ENCODE peak calls at places on chromosomes 1 and 21, in nine cellular contexts. C, E, P, B, F, X, D, O and K are unnamed samples.

GRCh38 chr1:56803561-56804156 is 15.5 kb downstream of the FYB2 start:
- DNase-seq in C (no peak), E (no peak), P (peak), B (no peak), F (no peak), X (no peak), D (peak), O (peak), K (peak)

GRCh38 chr1:211910917-211911485 is 80.4 kb upstream of the LPGAT1 start:
- DNase-seq in C (no peak), E (no peak), P (no peak), B (no peak), F (no peak), X (no peak), D (no peak), O (no peak), K (no peak)

GRCh38 chr1:96370752-96371151 is 350.8 kb upstream of the PTBP2 start:
- DNase-seq in C (no peak), E (no peak), P (peak), B (no peak), F (no peak), X (no peak), D (no peak), O (peak), K (peak)

GRCh38 chr1:18293291-18293690 is 185.7 kb downstream of the IGSF21 start:
- DNase-seq in C (no peak), E (no peak), P (no peak), B (no peak), F (no peak), X (no peak), D (no peak), O (no peak), K (no peak)

GRCh38 chr1:209755926-209756607 is at the start of gene TRAF3IP3:
- DNase-seq in C (peak), E (peak), P (no peak), B (peak), F (no peak), X (no peak), D (no peak), O (no peak), K (no peak)

GRCh38 chr1:91278754-91279153 is 125.9 kb downstream of the HFM1 start:
- DNase-seq in C (no peak), E (peak), P (peak), B (no peak), F (no peak), X (no peak), D (no peak), O (peak), K (peak)

GRCh38 chr1:246506785-246507639 is at the start of gene SMYD3:
- DNase-seq in C (peak), E (peak), P (peak), B (peak), F (peak), X (peak), D (peak), O (peak), K (peak)

GRCh38 chr21:17512245-17513213 is at the start of gene CXADR:
- DNase-seq in C (peak), E (peak), P (peak), B (peak), F (peak), X (peak), D (peak), O (peak), K (peak)

GRCh38 chr1:73401666-73402065 is 796.3 kb downstream of the LRRIQ3 start:
- DNase-seq in C (no peak), E (no peak), P (no peak), B (no peak), F (no peak), X (no peak), D (no peak), O (no peak), K (peak)

GRCh38 chr1:30539856-30540243 is 183.5 kb downstream of the MATN1 start:
- DNase-seq in C (no peak), E (no peak), P (no peak), B (no peak), F (no peak), X (no peak), D (no peak), O (no peak), K (no peak)

GRCh38 chr1:154329551-154330131 is 4.3 kb downstream of the ATP8B2 start:
- DNase-seq in C (no peak), E (peak), P (no peak), B (no peak), F (no peak), X (no peak), D (no peak), O (no peak), K (no peak)

GRCh38 chr1:17090844-17091243 is 28.4 kb downstream of the PADI2 start:
- DNase-seq in C (no peak), E (no peak), P (no peak), B (no peak), F (no peak), X (no peak), D (no peak), O (no peak), K (no peak)

GRCh38 chr1:84348240-84348555 is 46.7 kb downstream of the SAMD13 start:
- DNase-seq in C (no peak), E (no peak), P (no peak), B (no peak), F (peak), X (no peak), D (no peak), O (no peak), K (peak)

GRCh38 chr21:41294548-41295231 is 21.9 kb upstream of the FAM3B start:
- DNase-seq in C (no peak), E (no peak), P (no peak), B (no peak), F (no peak), X (no peak), D (no peak), O (no peak), K (no peak)